ENCODE peak calls at places on chromosomes 13 and 19, in six cellular contexts. T, S, A, V, G and O are unnamed samples. For H3K4me1, the result is how much of the 10 kb centered on the place peaks cover.

GRCh38 chr19:19349365-19349764 is 28.7 kb downstream of the MAU2 start:
- DNase-seq in T (no peak), S (no peak), A (no peak), V (no peak), G (no peak), O (no peak)

GRCh38 chr19:33225458-33225925 is at the start of gene SLC7A10:
- DNase-seq in T (no peak), S (no peak), A (peak), V (no peak), G (no peak), O (no peak)

GRCh38 chr13:105207586-105208293 is 1327.7 kb downstream of the EFNB2 start:
- DNase-seq in T (no peak), S (no peak), A (peak), V (no peak), G (no peak), O (no peak)

GRCh38 chr13:100597253-100597652 is 8.7 kb upstream of the GGACT start:
- DNase-seq in T (no peak), S (no peak), A (no peak), V (no peak), G (no peak), O (no peak)

GRCh38 chr19:4557971-4558941 is 1.2 kb downstream of the SEMA6B start:
- DNase-seq in T (no peak), S (peak), A (peak), V (no peak), G (no peak), O (no peak)

GRCh38 chr13:43953370-43953769 is 73.7 kb downstream of the LACC1 start:
- DNase-seq in T (no peak), S (no peak), A (no peak), V (no peak), G (no peak), O (no peak)

GRCh38 chr13:36000028-36000427 is 131.2 kb downstream of the DCLK1 start:
- DNase-seq in T (no peak), S (no peak), A (no peak), V (no peak), G (no peak), O (no peak)

GRCh38 chr13:28582225-28582891 is 76.6 kb upstream of the POMP start:
- DNase-seq in T (no peak), S (no peak), A (peak), V (no peak), G (no peak), O (no peak)

GRCh38 chr13:67120872-67121531 is 109.1 kb downstream of the PCDH9 start:
- DNase-seq in T (no peak), S (no peak), A (no peak), V (no peak), G (no peak), O (no peak)

GRCh38 chr13:95784161-95784880 is 107.4 kb downstream of the DNAJC3 start:
- DNase-seq in T (no peak), S (no peak), A (peak), V (no peak), G (no peak), O (no peak)

GRCh38 chr19:45323671-45324081 is 1.0 kb upstream of the CKM start:
- DNase-seq in T (no peak), S (no peak), A (no peak), V (no peak), G (peak), O (no peak)

GRCh38 chr19:927044-927706 is 1.3 kb downstream of the ARID3A start:
- DNase-seq in T (no peak), S (peak), A (peak), V (peak), G (peak), O (peak)

GRCh38 chr13:31913459-31913858 is 118.1 kb upstream of the FRY start:
- DNase-seq in T (no peak), S (no peak), A (no peak), V (no peak), G (no peak), O (no peak)

GRCh38 chr13:74287672-74288169 is 153.5 kb upstream of the KLF12 start:
- DNase-seq in T (peak), S (no peak), A (peak), V (peak), G (peak), O (peak)

GRCh38 chr19:40614595-40615411 is 13.6 kb downstream of the LTBP4 start:
- DNase-seq in T (peak), S (no peak), A (peak), V (peak), G (peak), O (peak)

GRCh38 chr19:11204943-11205349 is 7.6 kb upstream of the KANK2 start:
- DNase-seq in T (no peak), S (no peak), A (no peak), V (no peak), G (no peak), O (no peak)

GRCh38 chr19:29666634-29667389 is 1.6 kb downstream of the PLEKHF1 start:
- DNase-seq in T (peak), S (no peak), A (peak), V (peak), G (peak), O (no peak)

GRCh38 chr19:1063909-1064660 is 2.9 kb upstream of the ARHGAP45 start:
- DNase-seq in T (peak), S (peak), A (no peak), V (peak), G (peak), O (no peak)

GRCh38 chr19:42185281-42185680 is 32.2 kb downstream of the DEDD2 start:
- DNase-seq in T (no peak), S (no peak), A (peak), V (no peak), G (no peak), O (no peak)

GRCh38 chr13:60572003-60572792 is 175.2 kb downstream of the TDRD3 start:
- DNase-seq in T (no peak), S (no peak), A (peak), V (no peak), G (no peak), O (no peak)

GRCh38 chr13:85755123-85755522 is 44.1 kb downstream of the SLITRK6 start:
- DNase-seq in T (no peak), S (no peak), A (peak), V (no peak), G (no peak), O (no peak)

GRCh38 chr13:35733832-35734231 is 257.3 kb upstream of the MAB21L1 start:
- DNase-seq in T (no peak), S (no peak), A (peak), V (no peak), G (no peak), O (no peak)

GRCh38 chr19:46466536-46467199 is 4.7 kb downstream of the PNMA8A start:
- DNase-seq in T (no peak), S (no peak), A (peak), V (no peak), G (peak), O (no peak)

GRCh38 chr13:98557934-98558630 is 18.8 kb downstream of the STK24 start:
- DNase-seq in T (no peak), S (no peak), A (no peak), V (no peak), G (no peak), O (no peak)
- H3K4me1 ChIP-seq in T (under half), S (half or more), A (under half), V (half or more), G (under half), O (under half)

DNA sequence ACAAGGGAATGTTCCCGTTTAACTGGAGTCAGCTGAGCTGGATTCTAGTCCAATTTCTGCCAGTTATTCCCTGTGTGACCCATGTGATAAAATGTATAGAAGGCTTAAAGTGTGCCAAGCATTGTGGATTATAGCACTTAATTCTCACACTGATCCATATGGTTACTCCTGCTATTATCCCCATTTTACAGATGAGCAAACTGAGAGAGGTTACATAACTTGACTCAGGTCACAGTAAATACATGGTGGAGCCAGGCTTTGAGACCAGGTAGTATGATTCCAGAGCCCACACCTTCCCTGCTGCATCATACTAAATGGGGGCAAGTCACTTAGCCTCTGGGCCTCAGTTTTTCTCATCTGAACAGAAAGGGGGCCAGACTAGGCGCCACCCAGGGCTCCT is 2.0 kb upstream of the DHRS12 start:
- DNase-seq in T (no peak), S (no peak), A (no peak), V (no peak), G (no peak), O (no peak)
- H3K4me3 ChIP-seq in T (no peak), S (no peak), A (no peak), V (no peak), G (no peak), O (no peak)

GRCh38 chr19:17125728-17126677 is 50.4 kb downstream of the MYO9B start:
- DNase-seq in T (peak), S (peak), A (peak), V (peak), G (peak), O (no peak)

GRCh38 chr19:17125052-17125727 is 49.6 kb downstream of the MYO9B start:
- DNase-seq in T (no peak), S (no peak), A (peak), V (no peak), G (no peak), O (no peak)

GRCh38 chr19:17123041-17123440 is 47.5 kb downstream of the MYO9B start:
- DNase-seq in T (no peak), S (no peak), A (no peak), V (no peak), G (no peak), O (no peak)

GRCh38 chr19:17121736-17122293 is 46.2 kb downstream of the MYO9B start:
- DNase-seq in T (no peak), S (no peak), A (peak), V (no peak), G (no peak), O (no peak)

DNA sequence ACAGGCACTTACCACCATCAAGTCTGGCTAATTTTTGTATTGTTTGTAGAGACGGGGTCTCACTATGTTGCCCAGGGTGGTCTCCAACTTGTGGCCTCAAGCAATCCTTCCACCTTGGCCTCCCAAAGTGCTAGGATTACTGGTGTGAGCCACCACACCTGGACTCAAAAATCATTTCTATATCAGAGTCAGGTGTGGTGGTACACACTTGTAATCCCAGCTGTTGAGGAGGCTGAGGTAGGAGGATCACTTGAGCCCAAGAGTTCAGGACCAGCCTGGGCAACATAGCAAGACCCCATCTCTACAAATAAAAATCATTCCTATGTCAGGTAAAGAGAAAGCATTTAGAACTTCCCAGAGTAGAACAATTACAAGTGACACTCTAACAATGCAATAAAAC is 48.4 kb downstream of the MYO9B start:
- DNase-seq in T (no peak), S (no peak), A (no peak), V (no peak), G (no peak), O (no peak)
- H3K4me1 ChIP-seq in T (under half), S (under half), A (under half), V (under half), G (under half), O (under half)

DNA sequence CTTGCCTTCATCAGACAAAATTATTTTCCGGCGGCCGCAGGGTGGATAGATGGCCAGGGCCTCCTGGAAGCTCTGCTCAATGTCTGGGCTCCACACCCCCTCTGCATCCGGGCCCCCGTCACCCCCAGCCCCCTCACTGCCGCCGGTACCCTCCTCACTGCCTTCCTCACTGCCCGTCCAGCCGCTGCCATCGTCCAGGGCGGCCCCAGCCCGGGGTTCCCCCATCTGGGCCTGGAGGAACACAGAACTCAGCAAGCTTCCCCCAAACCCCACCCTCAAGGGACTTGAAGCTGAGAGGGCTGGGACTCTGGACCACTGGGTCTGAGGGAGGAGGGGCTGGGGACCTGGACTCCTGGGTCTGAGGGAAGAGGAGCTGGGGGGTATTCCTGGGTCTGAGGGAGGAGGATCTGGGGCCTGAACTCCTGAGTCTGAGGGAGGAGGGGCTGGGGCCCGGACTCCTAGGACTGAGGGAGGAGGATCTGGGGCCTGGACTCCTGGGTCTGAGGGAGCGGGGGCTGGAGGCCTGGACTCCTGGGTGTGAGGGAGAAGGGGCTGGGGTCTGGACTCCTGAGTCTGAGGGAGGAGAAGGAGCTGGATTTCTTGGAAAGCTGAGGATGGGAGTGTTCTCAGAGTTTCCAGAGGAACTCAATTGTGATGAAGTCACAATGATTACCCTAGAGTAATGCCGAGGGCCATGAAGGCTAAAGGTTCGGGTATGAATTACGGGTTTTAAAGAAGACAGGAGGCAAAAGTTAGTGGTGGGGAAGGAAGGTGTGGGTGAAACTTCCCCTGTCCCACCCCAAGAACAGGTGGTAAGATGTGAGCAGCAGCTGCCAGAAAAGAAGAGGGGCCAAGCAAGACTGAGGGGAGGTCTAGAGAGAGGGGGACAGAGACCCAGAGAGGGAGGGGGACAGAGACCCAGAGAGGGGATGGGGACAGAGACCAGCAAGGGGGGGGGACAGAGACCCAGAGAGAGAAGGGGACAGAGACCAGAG is 2.1 kb downstream of the TEAD2 start:
- DNase-seq in T (no peak), S (peak), A (peak), V (no peak), G (no peak), O (no peak)
- H3K4me3 ChIP-seq in T (no peak), S (peak), A (peak), V (no peak), G (no peak), O (no peak)

GRCh38 chr13:23637813-23638212 is 67.6 kb downstream of the TNFRSF19 start:
- DNase-seq in T (no peak), S (no peak), A (no peak), V (no peak), G (no peak), O (no peak)
- H3K4me1 ChIP-seq in T (under half), S (under half), A (under half), V (under half), G (under half), O (under half)

GRCh38 chr19:18292810-18293641 is 11.6 kb upstream of the JUND start:
- DNase-seq in T (peak), S (peak), A (peak), V (peak), G (peak), O (no peak)

GRCh38 chr19:18291590-18292459 is 10.4 kb upstream of the JUND start:
- DNase-seq in T (peak), S (peak), A (peak), V (peak), G (peak), O (no peak)

GRCh38 chr19:18291019-18291524 is 9.7 kb upstream of the JUND start:
- DNase-seq in T (no peak), S (peak), A (peak), V (no peak), G (peak), O (no peak)

GRCh38 chr19:18293642-18294466 is 12.4 kb upstream of the JUND start:
- DNase-seq in T (no peak), S (no peak), A (no peak), V (no peak), G (no peak), O (no peak)

DNA sequence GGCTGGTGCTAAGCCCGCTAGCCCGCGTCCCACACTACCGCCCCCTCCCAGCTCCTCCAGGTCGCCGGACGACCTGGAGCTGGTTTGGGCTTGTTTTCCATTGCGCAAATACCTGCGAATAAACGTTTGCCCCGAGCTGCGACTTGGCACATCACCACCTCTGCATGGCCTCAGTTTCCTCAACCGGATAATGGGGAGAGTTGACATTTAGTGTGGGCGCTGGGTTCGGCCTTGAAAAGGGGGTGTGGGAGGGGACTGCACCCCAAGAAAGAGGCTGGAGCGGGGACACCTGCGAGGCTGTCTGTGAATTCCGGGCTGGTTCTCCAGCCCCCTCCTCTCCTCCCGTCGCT is 11.0 kb upstream of the JUND start:
- DNase-seq in T (peak), S (no peak), A (no peak), V (no peak), G (no peak), O (no peak)
- H3K4me3 ChIP-seq in T (peak), S (peak), A (peak), V (peak), G (peak), O (peak)

DNA sequence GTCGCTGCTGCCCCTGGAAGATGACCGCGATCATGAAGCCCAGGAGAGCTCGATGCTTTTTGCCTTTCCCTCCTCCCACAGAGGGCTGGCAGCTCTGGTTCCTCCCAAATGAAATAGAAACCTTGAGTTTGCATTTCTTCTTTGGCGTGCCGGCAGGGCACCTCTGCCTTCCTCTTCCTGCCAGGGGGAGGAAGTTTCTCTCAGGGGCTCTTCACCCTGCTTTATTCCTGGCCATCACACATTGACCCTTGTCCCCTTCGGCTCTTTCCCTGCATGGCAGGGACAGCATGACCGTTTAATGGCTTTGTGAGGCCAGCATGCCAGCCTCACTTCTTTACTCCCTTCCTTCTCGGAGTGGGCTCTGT is 47.9 kb downstream of the ACTN4 start:
- DNase-seq in T (no peak), S (no peak), A (no peak), V (no peak), G (no peak), O (no peak)
- H3K4me1 ChIP-seq in T (under half), S (half or more), A (under half), V (half or more), G (half or more), O (half or more)

GRCh38 chr13:57633950-57634828 is 2.6 kb downstream of the PCDH17 start:
- DNase-seq in T (no peak), S (peak), A (no peak), V (no peak), G (no peak), O (peak)

GRCh38 chr13:57637515-57637914 is 6.0 kb downstream of the PCDH17 start:
- DNase-seq in T (no peak), S (no peak), A (no peak), V (no peak), G (no peak), O (no peak)

GRCh38 chr13:57634829-57635165 is 3.3 kb downstream of the PCDH17 start:
- DNase-seq in T (no peak), S (peak), A (no peak), V (no peak), G (no peak), O (peak)

GRCh38 chr13:57636811-57637210 is 5.3 kb downstream of the PCDH17 start:
- DNase-seq in T (no peak), S (no peak), A (no peak), V (no peak), G (no peak), O (no peak)

DNA sequence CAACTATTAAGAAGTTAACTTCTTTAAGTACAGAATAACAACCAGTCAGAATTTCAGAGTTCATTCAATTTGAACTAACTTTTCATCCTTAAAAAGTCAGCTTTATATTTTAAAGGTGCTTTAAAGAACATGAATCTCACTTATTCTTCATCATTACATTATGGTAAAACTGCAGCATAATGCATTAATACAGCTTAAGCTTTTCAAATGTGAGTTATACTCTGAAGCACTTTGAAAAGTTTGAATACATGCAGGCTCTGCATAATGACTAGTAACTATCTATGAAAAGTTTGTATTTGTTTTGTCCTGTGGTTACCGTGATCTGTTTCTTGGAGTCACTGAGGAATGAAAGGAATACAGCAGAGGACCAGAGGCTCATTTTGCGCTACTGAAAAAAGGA is 4.0 kb downstream of the PCDH17 start:
- DNase-seq in T (no peak), S (no peak), A (no peak), V (no peak), G (no peak), O (no peak)
- H3K4me3 ChIP-seq in T (no peak), S (peak), A (no peak), V (peak), G (peak), O (no peak)